ENCODE peak calls at places on chromosomes 3 and 15, in ten cellular contexts. K is bronchial epithelial cell; I is stimulated activated CD4-positive, alpha-beta T cell treated with anti-CD3 and anti-CD28 coated beads, Interleukin-2, amount 100 ng/mL, for 48 hours; U is HL-60; S is NCI-H1092 treated with DMSO at 0.1 percent for 48 hours; X is T-helper 9 cell; C is NCI-H187 treated with DMSO at 0.1 percent for 48 hours; Z is neural crest cell; Y is NCI-H345; R is iris pigment epithelial cell. H is an unnamed sample.

GRCh38 chr3:66593978-66594377 is 93.2 kb upstream of the LRIG1 start:
- DNase-seq in C (no peak), I (no peak), U (no peak), R (peak; percentile 94), Y (no peak), S (no peak), K (peak; percentile 99), X (no peak), Z (no peak), H (no peak)

GRCh38 chr3:61645148-61645547 is 83.8 kb downstream of the PTPRG start:
- DNase-seq in R (no peak), Y (no peak), C (no peak), Z (no peak), X (no peak), U (no peak), K (peak; percentile 65), S (no peak), I (no peak), H (no peak)

GRCh38 chr15:94584833-94585244 is 353.5 kb downstream of the MCTP2 start:
- DNase-seq in U (peak; percentile 60), Z (no peak), X (no peak), R (no peak), C (no peak), S (no peak), K (no peak), I (peak; percentile 31), Y (no peak), H (no peak)

GRCh38 chr3:190076601-190077444 is 43.9 kb downstream of the P3H2 start:
- DNase-seq in R (peak; percentile 99), X (no peak), Y (no peak), C (no peak), U (no peak), S (no peak), I (no peak), Z (peak; percentile 11), K (peak; percentile 99), H (no peak)

GRCh38 chr3:130528120-130528519 is 11.1 kb downstream of the COL6A6 start:
- DNase-seq in U (no peak), X (no peak), R (no peak), Z (no peak), S (no peak), Y (no peak), I (no peak), C (no peak), K (no peak), H (no peak)

GRCh38 chr3:189839576-189839975 is 208.4 kb downstream of the TP63 start:
- DNase-seq in U (peak; percentile 34), R (peak; percentile 73), I (no peak), S (no peak), X (no peak), Z (no peak), C (no peak), Y (no peak), K (peak; percentile 89), H (no peak)

GRCh38 chr15:70853270-70853854 is 595 bp downstream of the LARP6 start:
- DNase-seq in S (no peak), X (no peak), I (no peak), U (no peak), Z (peak; percentile 8), Y (peak; percentile 5), C (no peak), R (peak; percentile 84), K (peak; percentile 33), H (no peak)

GRCh38 chr3:32886911-32887310 is 64.5 kb upstream of the CCR4 start:
- DNase-seq in I (no peak), Y (no peak), U (no peak), X (no peak), C (no peak), K (no peak), R (no peak), Z (no peak), S (no peak), H (no peak)